ENCODE peak calls at places on chromosomes 4 and X, in eight cellular contexts. E, K, I, P, S, M, G and H are unnamed samples.

GRCh38 chr4:25110653-25111329 is 49.5 kb downstream of the SEPSECS start:
- DNase-seq in E (no peak), G (no peak), P (no peak), K (no peak), M (no peak), S (no peak), I (no peak), H (no peak)

GRCh38 chr4:41514169-41514568 is 23.8 kb upstream of the LIMCH1 start:
- DNase-seq in I (no peak), K (no peak), P (no peak), S (no peak), G (no peak), E (no peak), M (no peak), H (no peak)

GRCh38 chr4:168480991-168481588 is 798 bp upstream of the DDX60L start:
- DNase-seq in P (peak; percentile 83), S (peak; percentile 83), I (no peak), E (peak; percentile 32), K (peak; percentile 83), G (no peak), M (no peak), H (peak; percentile 54)

GRCh38 chr4:41146716-41147506 is 67.4 kb downstream of the APBB2 start:
- DNase-seq in M (no peak), S (peak; percentile 67), I (peak; percentile 67), E (peak; percentile 59), K (peak; percentile 39), P (peak; percentile 42), G (no peak), H (no peak)

GRCh38 chrX:117969337-117969736 is 147.3 kb downstream of the KLHL13 start:
- DNase-seq in G (no peak), M (no peak), E (no peak), I (no peak), P (no peak), S (no peak), K (no peak), H (no peak)

GRCh38 chr4:4419896-4420295 is 33.0 kb downstream of the NSG1 start:
- DNase-seq in E (no peak), K (no peak), G (no peak), I (no peak), P (no peak), M (no peak), S (no peak), H (no peak)

GRCh38 chr4:123412700-123413512 is 16.3 kb downstream of the SPRY1 start:
- DNase-seq in P (no peak), E (no peak), M (no peak), I (no peak), S (no peak), K (peak; percentile 63), G (no peak), H (peak; percentile 32)

GRCh38 chr4:169115897-169116254 is 105.8 kb upstream of the CBR4 start:
- DNase-seq in P (peak; percentile 95), M (peak; percentile 22), G (peak; percentile 20), K (peak; percentile 93), I (no peak), S (peak; percentile 96), E (no peak), H (peak; percentile 92)

GRCh38 chrX:1274786-1275185 is 6.2 kb downstream of the CSF2RA start:
- DNase-seq in K (no peak), E (no peak), I (peak; percentile 29), P (no peak), S (no peak), M (no peak), G (no peak), H (no peak)

GRCh38 chr4:156053174-156053573 is 99.5 kb upstream of the CTSO start:
- DNase-seq in M (no peak), I (no peak), K (no peak), E (no peak), G (no peak), S (no peak), P (no peak), H (no peak)

GRCh38 chr4:72909461-72909860 is 160.1 kb downstream of the COX18 start:
- DNase-seq in I (no peak), S (no peak), K (no peak), G (peak; percentile 45), P (no peak), M (no peak), E (peak; percentile 17), H (no peak)

DNA sequence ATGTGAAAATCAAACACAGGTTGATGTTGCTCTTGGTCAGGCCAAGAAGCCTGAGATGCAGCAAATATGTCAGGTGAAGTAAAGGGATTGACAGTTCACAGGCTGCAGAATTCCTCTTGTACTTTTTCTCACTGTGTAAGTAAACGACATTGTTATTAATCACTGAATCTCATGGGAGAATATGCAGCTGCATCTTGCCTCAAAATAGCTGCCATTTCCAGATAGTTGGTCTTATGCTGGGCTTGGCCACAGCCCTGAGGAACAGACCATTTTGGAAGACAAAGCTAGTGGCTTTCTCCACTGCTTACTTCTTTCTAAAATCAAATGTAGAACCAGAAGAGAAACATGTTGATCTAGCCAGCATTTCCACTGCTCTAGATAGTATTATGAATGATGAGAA is 403.4 kb upstream of the NR3C2 start:
- DNase-seq in K (no peak), P (no peak), I (no peak), M (no peak), E (no peak), G (no peak), S (no peak), H (no peak)
- H3K4me3 ChIP-seq in K (no peak overlapping the region), P (no peak overlapping the region), I (no peak overlapping the region), M (no peak overlapping the region), E (no peak overlapping the region), G (no peak overlapping the region), S (no peak overlapping the region), H (no peak overlapping the region)

DNA sequence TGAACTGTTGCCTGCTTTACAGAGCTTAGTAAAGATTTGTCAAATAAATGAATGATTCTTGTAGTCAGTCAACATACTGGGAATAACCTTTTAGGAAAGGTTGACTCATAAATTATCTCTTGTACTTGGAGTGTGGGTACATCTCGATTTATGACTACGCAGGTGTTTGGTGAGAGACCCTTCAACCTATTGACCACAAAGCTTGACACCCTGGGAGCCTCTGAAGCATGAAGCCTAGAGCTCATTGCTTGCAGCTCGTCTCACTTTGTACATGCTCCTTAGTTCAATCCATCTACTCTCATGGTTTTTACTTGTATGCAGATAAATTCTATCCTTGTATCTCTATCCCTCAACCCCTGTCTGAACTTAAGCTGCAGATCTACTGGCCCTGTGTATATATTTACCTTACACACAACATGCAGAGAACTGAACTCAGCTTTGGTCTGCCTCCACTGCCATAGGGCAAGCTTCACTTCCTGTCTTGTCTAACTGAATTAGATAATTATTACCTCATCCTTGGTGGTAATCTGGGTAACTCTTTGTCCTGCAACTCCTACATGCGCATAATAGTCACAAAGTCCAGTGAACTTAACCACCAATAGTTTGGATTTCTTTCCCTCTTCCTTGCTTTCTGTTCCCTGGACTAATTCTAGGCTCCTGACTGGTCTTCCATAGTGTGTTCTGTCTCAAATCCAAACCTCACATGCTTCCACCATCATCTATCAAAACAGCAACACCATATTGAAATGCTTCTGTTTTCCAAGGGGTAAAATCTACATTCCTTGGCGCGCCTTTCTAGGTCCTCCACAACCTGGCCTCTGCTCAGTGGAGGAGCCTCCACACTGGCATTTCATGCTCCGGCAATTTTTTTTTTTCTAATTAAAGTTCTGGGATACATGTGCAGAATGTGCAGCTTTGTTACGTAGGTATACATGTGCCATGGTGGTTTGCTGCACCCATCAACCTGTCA is 32.2 kb upstream of the FAT1 start:
- DNase-seq in M (no peak), K (no peak), P (no peak), G (no peak), I (no peak), S (no peak), E (no peak), H (no peak)
- H3K4me3 ChIP-seq in M (no peak overlapping the region), K (no peak overlapping the region), P (no peak overlapping the region), G (no peak overlapping the region), I (no peak overlapping the region), S (no peak overlapping the region), E (no peak overlapping the region), H (no peak overlapping the region)

DNA sequence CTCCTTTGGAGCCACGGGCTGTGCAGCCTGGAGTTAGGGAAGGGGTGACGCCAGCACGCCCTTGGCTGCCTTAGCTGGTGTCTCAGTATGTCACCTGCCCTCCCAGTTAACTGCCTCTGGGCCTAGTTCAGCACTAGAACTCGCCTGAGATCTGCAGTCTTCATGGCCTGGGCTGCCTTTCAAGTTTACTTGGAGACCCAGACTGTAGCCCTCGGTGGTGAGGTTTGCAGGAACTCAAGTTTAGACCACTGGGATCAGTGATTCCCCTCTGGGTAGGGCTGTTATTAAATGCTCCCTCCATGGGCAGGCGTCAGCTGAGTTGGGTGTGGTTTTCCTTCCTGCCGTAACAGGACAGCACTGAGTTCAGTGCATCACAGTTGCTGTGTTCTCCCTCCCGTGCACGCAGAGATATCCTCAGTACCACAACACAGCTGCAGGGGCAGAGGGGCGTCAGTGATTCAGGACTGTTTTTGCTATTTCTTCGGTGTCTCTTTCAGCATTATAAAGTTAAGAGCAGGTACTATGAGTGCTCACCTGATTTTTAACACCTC is 30.5 kb downstream of the PLAC8 start:
- DNase-seq in I (no peak), M (no peak), P (no peak), K (no peak), E (no peak), G (no peak), S (no peak), H (no peak)
- H3K4me3 ChIP-seq in I (no peak overlapping the region), M (no peak overlapping the region), P (no peak overlapping the region), K (no peak overlapping the region), E (no peak overlapping the region), G (no peak overlapping the region), S (no peak overlapping the region), H (no peak overlapping the region)

GRCh38 chrX:80022363-80023031 is 7.9 kb downstream of the TBX22 start:
- DNase-seq in M (no peak), S (no peak), E (no peak), G (peak; percentile 36), P (no peak), I (no peak), K (no peak), H (no peak)
- H3K4me3 ChIP-seq in M (peak overlapping the region; percentile 59), S (no peak overlapping the region), E (peak overlapping the region; percentile 22), G (peak overlapping the region; percentile 21), P (peak overlapping the region; percentile 66), I (no peak overlapping the region), K (peak overlapping the region; percentile 66), H (no peak overlapping the region)